ENCODE peak calls at places on chromosomes 5 and 9, in six cellular contexts. Z is HepG2, J is omental fat pad, C is activated B cell treated with CpG ODN at 0.5 μM for 24 hours, X is natural killer cell, N is GM12878. U is an unnamed sample.

GRCh38 chr5:72149742-72150141 is 42.5 kb downstream of the MAP1B start:
- ATAC-seq in N (no peak), X (no peak), C (no peak), Z (no peak), J (no peak), U (no peak)

GRCh38 chr5:173090626-173091025 is 34.5 kb downstream of the CREBRF start:
- ATAC-seq in C (no peak), N (no peak), Z (no peak), X (no peak), J (no peak), U (no peak)

GRCh38 chr9:87603854-87604490 is 106.3 kb downstream of the DAPK1 start:
- ATAC-seq in C (no peak), X (no peak), N (no peak), Z (no peak), J (no peak), U (no peak)

GRCh38 chr5:173613433-173614144 is 2.9 kb downstream of the BOD1 start:
- ATAC-seq in C (no peak), X (no peak), N (no peak), Z (peak), J (no peak), U (no peak)

GRCh38 chr9:121568101-121568460 is 68.4 kb upstream of the GGTA1 start:
- ATAC-seq in C (no peak), X (no peak), Z (no peak), N (no peak), J (no peak), U (no peak)

GRCh38 chr9:133114886-133115603 is 6.0 kb downstream of the RALGDS start:
- ATAC-seq in N (peak), C (peak), X (no peak), J (no peak), Z (no peak), U (peak)

GRCh38 chr9:14941487-14941886 is 31.3 kb upstream of the FREM1 start:
- ATAC-seq in C (no peak), Z (no peak), N (no peak), J (peak), X (no peak), U (no peak)

GRCh38 chr9:120538339-120538738 is 41.6 kb downstream of the CDK5RAP2 start:
- ATAC-seq in Z (peak), X (no peak), C (no peak), J (no peak), N (no peak), U (no peak)

GRCh38 chr5:151633892-151634291 is 42.8 kb upstream of the FAT2 start:
- ATAC-seq in C (no peak), Z (no peak), N (no peak), X (no peak), J (no peak), U (no peak)

GRCh38 chr5:82111191-82111590 is 139.4 kb downstream of the ATG10 start:
- ATAC-seq in N (peak), Z (no peak), C (no peak), J (no peak), X (peak), U (no peak)

GRCh38 chr5:72767289-72768010 is 49.0 kb upstream of the TNPO1 start:
- ATAC-seq in C (no peak), X (no peak), Z (peak), N (no peak), J (no peak), U (no peak)

GRCh38 chr9:114172981-114173833 is 17.9 kb downstream of the COL27A1 start:
- ATAC-seq in N (no peak), X (no peak), Z (no peak), J (no peak), C (no peak), U (no peak)

GRCh38 chr5:119570935-119571334 is 58.4 kb upstream of the FAM170A start:
- ATAC-seq in X (no peak), J (no peak), C (no peak), Z (no peak), N (no peak), U (no peak)

U was measured in stimulated activated memory B cell treated with anti-CD40 and anti-IgM and Interleukin-4, amounts not matched to agents 10 μg/mL and 1 μg/mL and 100 μg/mL, for 72 hours.